ENCODE peak calls at places on chromosomes 7 and 10, in four cellular contexts. One of them, this sample, is unnamed. For H3K4me1, the result is how much of the 10 kb centered on the place peaks cover.

GRCh38 chr7:96187735-96188622 is 133.9 kb downstream of the SLC25A13 start:
- DNase-seq in upper lobe of right lung: no peak
- DNase-seq in GM23248: peak
- DNase-seq in hepatocyte: peak
- DNase-seq in this sample: no peak

GRCh38 chr7:100900978-100901377 is 5.3 kb upstream of the ACHE start:
- DNase-seq in upper lobe of right lung: no peak
- DNase-seq in hepatocyte: no peak
- DNase-seq in GM23248: no peak
- DNase-seq in this sample: no peak

GRCh38 chr10:37801557-37801956 is 55.9 kb downstream of the ZNF248 start:
- DNase-seq in GM23248: no peak
- DNase-seq in upper lobe of right lung: no peak
- DNase-seq in hepatocyte: no peak
- DNase-seq in this sample: no peak

GRCh38 chr10:119268871-119269506 is 61.6 kb downstream of the GRK5 start:
- DNase-seq in hepatocyte: no peak
- DNase-seq in GM23248: no peak
- DNase-seq in upper lobe of right lung: peak
- DNase-seq in this sample: peak

GRCh38 chr7:42445691-42446090 is 208.7 kb upstream of the GLI3 start:
- DNase-seq in GM23248: peak
- DNase-seq in upper lobe of right lung: no peak
- DNase-seq in hepatocyte: no peak
- DNase-seq in this sample: no peak

GRCh38 chr10:111709630-111710029 is 473.9 kb downstream of the GPAM start:
- DNase-seq in GM23248: peak
- DNase-seq in upper lobe of right lung: no peak
- DNase-seq in hepatocyte: no peak
- DNase-seq in this sample: no peak

GRCh38 chr7:90626011-90626410 is 29.9 kb downstream of the CDK14 start:
- DNase-seq in upper lobe of right lung: no peak
- DNase-seq in hepatocyte: no peak
- DNase-seq in GM23248: peak
- DNase-seq in this sample: no peak

GRCh38 chr10:67277402-67277801 is 351.6 kb downstream of the LRRTM3 start:
- DNase-seq in GM23248: no peak
- DNase-seq in hepatocyte: no peak
- DNase-seq in upper lobe of right lung: no peak
- DNase-seq in this sample: no peak

GRCh38 chr7:17706734-17707133 is 233.6 kb downstream of the SNX13 start:
- DNase-seq in upper lobe of right lung: no peak
- DNase-seq in hepatocyte: peak
- DNase-seq in GM23248: peak
- DNase-seq in this sample: no peak

GRCh38 chr10:28291881-28292297 is 11.0 kb downstream of the MPP7 start:
- DNase-seq in hepatocyte: peak
- DNase-seq in GM23248: peak
- DNase-seq in upper lobe of right lung: no peak
- DNase-seq in this sample: no peak

GRCh38 chr7:32069251-32069650 is 956 bp downstream of the PDE1C start:
- DNase-seq in hepatocyte: no peak
- DNase-seq in upper lobe of right lung: no peak
- DNase-seq in GM23248: no peak
- DNase-seq in this sample: no peak

GRCh38 chr7:1703475-1704325 is 33.6 kb downstream of the ELFN1 start:
- DNase-seq in GM23248: no peak
- DNase-seq in upper lobe of right lung: peak
- DNase-seq in hepatocyte: no peak
- DNase-seq in this sample: no peak

GRCh38 chr10:91856637-91857036 is 52.6 kb downstream of the FGFBP3 start:
- DNase-seq in upper lobe of right lung: no peak
- DNase-seq in hepatocyte: peak
- DNase-seq in GM23248: peak
- DNase-seq in this sample: no peak

GRCh38 chr7:121797283-121798037 is 75.5 kb upstream of the PTPRZ1 start:
- DNase-seq in hepatocyte: no peak
- DNase-seq in GM23248: peak
- DNase-seq in upper lobe of right lung: no peak
- DNase-seq in this sample: no peak

GRCh38 chr7:138657854-138658386 is 43.2 kb downstream of the SVOPL start:
- DNase-seq in hepatocyte: no peak
- DNase-seq in upper lobe of right lung: no peak
- DNase-seq in GM23248: no peak
- DNase-seq in this sample: no peak

GRCh38 chr10:74380780-74381179 is 229.8 kb downstream of the ADK start:
- DNase-seq in hepatocyte: no peak
- DNase-seq in upper lobe of right lung: no peak
- DNase-seq in GM23248: no peak
- DNase-seq in this sample: no peak

GRCh38 chr10:14296081-14296709 is 34.5 kb downstream of the FRMD4A start:
- DNase-seq in upper lobe of right lung: no peak
- DNase-seq in hepatocyte: peak
- DNase-seq in GM23248: no peak
- DNase-seq in this sample: no peak

GRCh38 chr10:79342811-79343541 is 4.3 kb upstream of the PPIF start:
- DNase-seq in GM23248: peak
- DNase-seq in upper lobe of right lung: peak
- DNase-seq in hepatocyte: no peak
- DNase-seq in this sample: no peak

GRCh38 chr10:93993782-93994668 is at the start of gene PLCE1:
- DNase-seq in upper lobe of right lung: peak
- DNase-seq in hepatocyte: peak
- DNase-seq in GM23248: peak
- DNase-seq in this sample: no peak

GRCh38 chr7:46534593-46535271 is 613.7 kb upstream of the IGFBP3 start:
- DNase-seq in GM23248: peak
- DNase-seq in upper lobe of right lung: no peak
- DNase-seq in hepatocyte: no peak
- DNase-seq in this sample: no peak

GRCh38 chr10:17744395-17744841 is 7.6 kb upstream of the TMEM236 start:
- DNase-seq in GM23248: no peak
- DNase-seq in upper lobe of right lung: no peak
- DNase-seq in hepatocyte: no peak
- DNase-seq in this sample: no peak

GRCh38 chr10:82288461-82288881 is 413.5 kb downstream of the NRG3 start:
- DNase-seq in upper lobe of right lung: no peak
- DNase-seq in GM23248: peak
- DNase-seq in hepatocyte: no peak
- DNase-seq in this sample: no peak

GRCh38 chr7:20107582-20107981 is 109.6 kb downstream of the MACC1 start:
- DNase-seq in GM23248: peak
- DNase-seq in hepatocyte: no peak
- DNase-seq in upper lobe of right lung: no peak
- DNase-seq in this sample: no peak

GRCh38 chr7:69564454-69565417 is 33.5 kb upstream of the AUTS2 start:
- DNase-seq in hepatocyte: peak
- DNase-seq in upper lobe of right lung: no peak
- DNase-seq in GM23248: peak
- DNase-seq in this sample: no peak

GRCh38 chr10:7813481-7813880 is 4.8 kb upstream of the TAF3 start:
- DNase-seq in hepatocyte: no peak
- DNase-seq in GM23248: no peak
- DNase-seq in upper lobe of right lung: no peak
- DNase-seq in this sample: no peak

GRCh38 chr10:8618834-8619233 is 564.3 kb downstream of the GATA3 start:
- DNase-seq in hepatocyte: no peak
- DNase-seq in upper lobe of right lung: no peak
- DNase-seq in GM23248: no peak
- DNase-seq in this sample: no peak

GRCh38 chr10:60910543-60910942 is 33.4 kb downstream of the RHOBTB1 start:
- DNase-seq in GM23248: no peak
- DNase-seq in hepatocyte: no peak
- DNase-seq in upper lobe of right lung: peak
- DNase-seq in this sample: no peak
- H3K4me1 ChIP-seq in GM23248: under half
- H3K4me1 ChIP-seq in hepatocyte: under half
- H3K4me1 ChIP-seq in upper lobe of right lung: under half
- H3K4me1 ChIP-seq in this sample: under half

GRCh38 chr10:63256047-63256773 is 123.1 kb downstream of the NRBF2 start:
- DNase-seq in hepatocyte: no peak
- DNase-seq in upper lobe of right lung: no peak
- DNase-seq in GM23248: peak
- DNase-seq in this sample: no peak
- H3K4me3 ChIP-seq in hepatocyte: no peak
- H3K4me3 ChIP-seq in upper lobe of right lung: no peak
- H3K4me3 ChIP-seq in GM23248: no peak
- H3K4me3 ChIP-seq in this sample: no peak

GRCh38 chr10:76788093-76788811 is 849.4 kb downstream of the KCNMA1 start:
- DNase-seq in GM23248: no peak
- DNase-seq in upper lobe of right lung: no peak
- DNase-seq in hepatocyte: no peak
- DNase-seq in this sample: no peak
- H3K4me1 ChIP-seq in GM23248: under half
- H3K4me1 ChIP-seq in upper lobe of right lung: under half
- H3K4me1 ChIP-seq in hepatocyte: under half
- H3K4me1 ChIP-seq in this sample: under half

DNA sequence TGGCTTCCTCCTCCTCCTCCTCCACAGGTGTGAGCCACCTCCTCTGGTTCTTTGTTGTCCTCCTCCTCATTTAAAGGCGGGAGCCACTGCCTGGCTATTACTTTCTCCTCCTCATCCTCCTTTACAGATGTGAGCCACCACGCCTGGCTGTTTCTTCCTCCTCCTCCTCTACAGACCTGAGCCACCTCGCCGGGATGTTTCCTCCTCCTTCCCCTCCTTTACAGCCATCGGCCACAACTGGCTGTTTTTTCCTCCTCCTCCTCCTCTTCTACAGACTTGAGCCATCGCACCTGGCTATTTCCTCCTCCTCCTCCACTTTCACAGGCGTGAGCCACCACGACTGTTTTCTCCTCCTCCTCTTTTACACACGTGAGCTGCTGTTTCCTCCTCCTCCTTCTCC is 49.0 kb upstream of the ZNF479 start:
- DNase-seq in hepatocyte: no peak
- DNase-seq in GM23248: no peak
- DNase-seq in upper lobe of right lung: peak
- DNase-seq in this sample: no peak
- H3K4me3 ChIP-seq in hepatocyte: no peak
- H3K4me3 ChIP-seq in GM23248: no peak
- H3K4me3 ChIP-seq in upper lobe of right lung: no peak
- H3K4me3 ChIP-seq in this sample: no peak

GRCh38 chr7:99788554-99788953 is 4.6 kb upstream of the CYP3A4 start:
- DNase-seq in hepatocyte: no peak
- DNase-seq in GM23248: peak
- DNase-seq in upper lobe of right lung: no peak
- DNase-seq in this sample: no peak

GRCh38 chr7:99791667-99792356 is 7.8 kb upstream of the CYP3A4 start:
- DNase-seq in GM23248: no peak
- DNase-seq in hepatocyte: no peak
- DNase-seq in upper lobe of right lung: no peak
- DNase-seq in this sample: no peak

GRCh38 chr7:99791021-99791420 is 7.0 kb upstream of the CYP3A4 start:
- DNase-seq in hepatocyte: no peak
- DNase-seq in GM23248: peak
- DNase-seq in upper lobe of right lung: no peak
- DNase-seq in this sample: no peak

GRCh38 chr7:99790407-99790806 is 6.4 kb upstream of the CYP3A4 start:
- DNase-seq in hepatocyte: no peak
- DNase-seq in GM23248: peak
- DNase-seq in upper lobe of right lung: no peak
- DNase-seq in this sample: no peak

DNA sequence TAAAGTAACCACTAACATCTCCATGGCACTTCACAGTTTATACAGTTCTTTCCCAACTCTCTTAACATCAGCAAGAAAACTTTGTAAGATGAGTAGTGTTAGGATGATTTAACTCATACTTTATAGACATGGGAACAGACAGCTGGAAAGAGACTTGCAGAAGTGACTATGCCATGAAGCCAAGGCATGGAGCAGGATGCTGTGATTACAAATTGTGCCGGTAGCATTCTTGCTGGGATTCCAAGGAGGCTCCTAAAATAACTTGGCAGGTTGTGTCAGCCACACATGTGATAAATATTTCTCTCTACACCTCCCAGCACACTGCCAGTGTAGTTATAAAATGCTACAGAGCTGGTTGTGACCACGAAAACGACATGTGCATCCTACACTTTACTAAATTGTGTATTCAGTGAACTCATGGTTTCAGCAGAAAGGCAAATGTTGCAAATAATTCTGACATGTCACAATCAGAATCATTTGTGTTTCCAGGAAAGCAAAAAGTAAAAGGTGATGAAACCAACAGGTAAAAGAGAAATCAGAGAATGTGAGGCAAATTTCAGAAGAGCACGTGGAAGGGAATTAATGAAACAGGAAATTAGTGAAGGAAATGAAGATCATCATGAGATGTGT is 5.6 kb upstream of the CYP3A4 start:
- DNase-seq in hepatocyte: no peak
- DNase-seq in upper lobe of right lung: no peak
- DNase-seq in GM23248: peak
- DNase-seq in this sample: no peak
- H3K4me1 ChIP-seq in hepatocyte: under half
- H3K4me1 ChIP-seq in upper lobe of right lung: under half
- H3K4me1 ChIP-seq in GM23248: under half
- H3K4me1 ChIP-seq in this sample: under half

GRCh38 chr7:75658369-75658768 is 80.4 kb downstream of the HIP1 start:
- DNase-seq in hepatocyte: no peak
- DNase-seq in GM23248: no peak
- DNase-seq in upper lobe of right lung: no peak
- DNase-seq in this sample: no peak
- H3K4me3 ChIP-seq in hepatocyte: no peak
- H3K4me3 ChIP-seq in GM23248: no peak
- H3K4me3 ChIP-seq in upper lobe of right lung: no peak
- H3K4me3 ChIP-seq in this sample: no peak

DNA sequence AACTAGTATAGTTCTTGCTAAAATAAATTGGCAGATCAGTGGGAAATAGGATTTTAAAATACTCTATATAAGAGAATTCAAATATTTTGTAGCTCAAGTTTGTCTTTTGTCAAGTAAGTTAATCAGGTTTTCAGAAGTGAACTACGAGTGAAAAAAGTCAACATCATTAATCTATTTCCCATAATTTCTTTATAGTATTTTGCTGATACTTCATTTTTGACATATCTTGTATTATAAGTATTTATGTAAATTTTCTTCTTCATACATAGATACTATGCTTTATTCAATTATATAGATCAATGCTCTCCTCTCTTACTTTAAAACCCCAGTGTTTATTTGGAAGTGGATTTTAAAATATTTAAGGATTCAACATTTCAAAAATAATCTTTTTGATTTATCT is 360.7 kb downstream of the THSD7A start:
- DNase-seq in GM23248: no peak
- DNase-seq in upper lobe of right lung: no peak
- DNase-seq in hepatocyte: no peak
- DNase-seq in this sample: no peak
- H3K4me1 ChIP-seq in GM23248: under half
- H3K4me1 ChIP-seq in upper lobe of right lung: under half
- H3K4me1 ChIP-seq in hepatocyte: under half
- H3K4me1 ChIP-seq in this sample: under half